ENCODE peak calls at places on chromosomes 5 and 9, in nine cellular contexts. One of them, this sample, is unnamed.

GRCh38 chr9:6073731-6074130 is 58.3 kb upstream of the RANBP6 start:
- DNase-seq in T1000: no peak
- DNase-seq in GM04504: no peak
- DNase-seq in NCI-H2081: no peak
- DNase-seq in fibroblast of the conjunctiva: no peak
- DNase-seq in PC-3: peak
- DNase-seq in DND-41: no peak
- DNase-seq in HTR-8/SVneo: no peak
- DNase-seq in stimulated activated CD4-positive, alpha-beta T cell treated with anti-CD3 and anti-CD28 coated beads, Interleukin-15, amount 100 ng/mL, for 24 hours: no peak
- DNase-seq in this sample: no peak

GRCh38 chr5:127192836-127193341 is 97.7 kb upstream of the MEGF10 start:
- DNase-seq in HTR-8/SVneo: no peak
- DNase-seq in fibroblast of the conjunctiva: no peak
- DNase-seq in stimulated activated CD4-positive, alpha-beta T cell treated with anti-CD3 and anti-CD28 coated beads, Interleukin-15, amount 100 ng/mL, for 24 hours: no peak
- DNase-seq in T1000: no peak
- DNase-seq in DND-41: no peak
- DNase-seq in NCI-H2081: no peak
- DNase-seq in PC-3: no peak
- DNase-seq in GM04504: no peak
- DNase-seq in this sample: no peak

GRCh38 chr9:17403539-17403938 is 175.3 kb upstream of the SH3GL2 start:
- DNase-seq in HTR-8/SVneo: no peak
- DNase-seq in NCI-H2081: no peak
- DNase-seq in PC-3: no peak
- DNase-seq in T1000: no peak
- DNase-seq in DND-41: no peak
- DNase-seq in GM04504: no peak
- DNase-seq in stimulated activated CD4-positive, alpha-beta T cell treated with anti-CD3 and anti-CD28 coated beads, Interleukin-15, amount 100 ng/mL, for 24 hours: no peak
- DNase-seq in fibroblast of the conjunctiva: no peak
- DNase-seq in this sample: no peak

GRCh38 chr9:89410709-89411111 is 87.2 kb downstream of the SEMA4D start:
- DNase-seq in T1000: no peak
- DNase-seq in DND-41: no peak
- DNase-seq in HTR-8/SVneo: no peak
- DNase-seq in stimulated activated CD4-positive, alpha-beta T cell treated with anti-CD3 and anti-CD28 coated beads, Interleukin-15, amount 100 ng/mL, for 24 hours: peak
- DNase-seq in GM04504: no peak
- DNase-seq in NCI-H2081: no peak
- DNase-seq in PC-3: peak
- DNase-seq in fibroblast of the conjunctiva: no peak
- DNase-seq in this sample: no peak

GRCh38 chr5:62354028-62354874 is 48.2 kb downstream of the KIF2A start:
- DNase-seq in DND-41: no peak
- DNase-seq in stimulated activated CD4-positive, alpha-beta T cell treated with anti-CD3 and anti-CD28 coated beads, Interleukin-15, amount 100 ng/mL, for 24 hours: no peak
- DNase-seq in fibroblast of the conjunctiva: peak
- DNase-seq in GM04504: peak
- DNase-seq in T1000: no peak
- DNase-seq in HTR-8/SVneo: peak
- DNase-seq in NCI-H2081: peak
- DNase-seq in PC-3: peak
- DNase-seq in this sample: peak

GRCh38 chr9:14212116-14212515 is 101.8 kb downstream of the NFIB start:
- DNase-seq in GM04504: no peak
- DNase-seq in stimulated activated CD4-positive, alpha-beta T cell treated with anti-CD3 and anti-CD28 coated beads, Interleukin-15, amount 100 ng/mL, for 24 hours: no peak
- DNase-seq in fibroblast of the conjunctiva: no peak
- DNase-seq in NCI-H2081: no peak
- DNase-seq in HTR-8/SVneo: no peak
- DNase-seq in T1000: no peak
- DNase-seq in DND-41: no peak
- DNase-seq in PC-3: peak
- DNase-seq in this sample: no peak

GRCh38 chr9:101098392-101098791 is 69.9 kb downstream of the PLPPR1 start:
- DNase-seq in T1000: no peak
- DNase-seq in stimulated activated CD4-positive, alpha-beta T cell treated with anti-CD3 and anti-CD28 coated beads, Interleukin-15, amount 100 ng/mL, for 24 hours: no peak
- DNase-seq in fibroblast of the conjunctiva: no peak
- DNase-seq in NCI-H2081: no peak
- DNase-seq in PC-3: no peak
- DNase-seq in DND-41: no peak
- DNase-seq in HTR-8/SVneo: no peak
- DNase-seq in GM04504: no peak
- DNase-seq in this sample: no peak

GRCh38 chr5:71645030-71645429 is 57.9 kb downstream of the MCCC2 start:
- DNase-seq in NCI-H2081: no peak
- DNase-seq in PC-3: no peak
- DNase-seq in stimulated activated CD4-positive, alpha-beta T cell treated with anti-CD3 and anti-CD28 coated beads, Interleukin-15, amount 100 ng/mL, for 24 hours: no peak
- DNase-seq in fibroblast of the conjunctiva: no peak
- DNase-seq in GM04504: no peak
- DNase-seq in DND-41: no peak
- DNase-seq in T1000: no peak
- DNase-seq in HTR-8/SVneo: no peak
- DNase-seq in this sample: no peak

GRCh38 chr9:6007770-6008168 is 7.7 kb downstream of the RANBP6 start:
- DNase-seq in GM04504: no peak
- DNase-seq in PC-3: peak
- DNase-seq in fibroblast of the conjunctiva: peak
- DNase-seq in NCI-H2081: peak
- DNase-seq in T1000: peak
- DNase-seq in stimulated activated CD4-positive, alpha-beta T cell treated with anti-CD3 and anti-CD28 coated beads, Interleukin-15, amount 100 ng/mL, for 24 hours: peak
- DNase-seq in HTR-8/SVneo: peak
- DNase-seq in DND-41: peak
- DNase-seq in this sample: peak

GRCh38 chr5:172078027-172078426 is 71.6 kb upstream of the FBXW11 start:
- DNase-seq in stimulated activated CD4-positive, alpha-beta T cell treated with anti-CD3 and anti-CD28 coated beads, Interleukin-15, amount 100 ng/mL, for 24 hours: no peak
- DNase-seq in HTR-8/SVneo: no peak
- DNase-seq in PC-3: no peak
- DNase-seq in T1000: no peak
- DNase-seq in fibroblast of the conjunctiva: no peak
- DNase-seq in DND-41: no peak
- DNase-seq in NCI-H2081: no peak
- DNase-seq in GM04504: no peak
- DNase-seq in this sample: peak

GRCh38 chr5:56816546-56817081 is 1.3 kb downstream of the MAP3K1 start:
- DNase-seq in DND-41: peak
- DNase-seq in GM04504: no peak
- DNase-seq in stimulated activated CD4-positive, alpha-beta T cell treated with anti-CD3 and anti-CD28 coated beads, Interleukin-15, amount 100 ng/mL, for 24 hours: peak
- DNase-seq in fibroblast of the conjunctiva: no peak
- DNase-seq in HTR-8/SVneo: no peak
- DNase-seq in NCI-H2081: peak
- DNase-seq in PC-3: peak
- DNase-seq in T1000: peak
- DNase-seq in this sample: peak

GRCh38 chr9:106960238-106960637 is 97.3 kb downstream of the ZNF462 start:
- DNase-seq in NCI-H2081: no peak
- DNase-seq in DND-41: no peak
- DNase-seq in stimulated activated CD4-positive, alpha-beta T cell treated with anti-CD3 and anti-CD28 coated beads, Interleukin-15, amount 100 ng/mL, for 24 hours: no peak
- DNase-seq in PC-3: no peak
- DNase-seq in fibroblast of the conjunctiva: no peak
- DNase-seq in GM04504: no peak
- DNase-seq in HTR-8/SVneo: no peak
- DNase-seq in T1000: no peak
- DNase-seq in this sample: no peak

GRCh38 chr5:41637869-41638268 is 127.5 kb upstream of the PLCXD3 start:
- DNase-seq in GM04504: no peak
- DNase-seq in DND-41: no peak
- DNase-seq in NCI-H2081: no peak
- DNase-seq in PC-3: peak
- DNase-seq in fibroblast of the conjunctiva: no peak
- DNase-seq in HTR-8/SVneo: no peak
- DNase-seq in stimulated activated CD4-positive, alpha-beta T cell treated with anti-CD3 and anti-CD28 coated beads, Interleukin-15, amount 100 ng/mL, for 24 hours: no peak
- DNase-seq in T1000: no peak
- DNase-seq in this sample: no peak

GRCh38 chr5:149666212-149666852 is 63.8 kb upstream of the PPARGC1B start:
- DNase-seq in PC-3: peak
- DNase-seq in T1000: no peak
- DNase-seq in NCI-H2081: no peak
- DNase-seq in HTR-8/SVneo: no peak
- DNase-seq in GM04504: no peak
- DNase-seq in DND-41: no peak
- DNase-seq in stimulated activated CD4-positive, alpha-beta T cell treated with anti-CD3 and anti-CD28 coated beads, Interleukin-15, amount 100 ng/mL, for 24 hours: no peak
- DNase-seq in fibroblast of the conjunctiva: no peak
- DNase-seq in this sample: no peak

GRCh38 chr9:131517761-131518190 is 13.3 kb downstream of the UCK1 start:
- DNase-seq in GM04504: no peak
- DNase-seq in HTR-8/SVneo: no peak
- DNase-seq in PC-3: no peak
- DNase-seq in T1000: no peak
- DNase-seq in fibroblast of the conjunctiva: no peak
- DNase-seq in NCI-H2081: no peak
- DNase-seq in DND-41: no peak
- DNase-seq in stimulated activated CD4-positive, alpha-beta T cell treated with anti-CD3 and anti-CD28 coated beads, Interleukin-15, amount 100 ng/mL, for 24 hours: no peak
- DNase-seq in this sample: no peak

GRCh38 chr5:160020969-160021368 is 12.0 kb downstream of the TTC1 start:
- DNase-seq in HTR-8/SVneo: no peak
- DNase-seq in stimulated activated CD4-positive, alpha-beta T cell treated with anti-CD3 and anti-CD28 coated beads, Interleukin-15, amount 100 ng/mL, for 24 hours: no peak
- DNase-seq in GM04504: no peak
- DNase-seq in DND-41: no peak
- DNase-seq in NCI-H2081: no peak
- DNase-seq in T1000: no peak
- DNase-seq in PC-3: no peak
- DNase-seq in fibroblast of the conjunctiva: no peak
- DNase-seq in this sample: no peak

GRCh38 chr9:98536542-98537173 is 172.1 kb downstream of the GABBR2 start:
- DNase-seq in stimulated activated CD4-positive, alpha-beta T cell treated with anti-CD3 and anti-CD28 coated beads, Interleukin-15, amount 100 ng/mL, for 24 hours: peak
- DNase-seq in DND-41: no peak
- DNase-seq in GM04504: no peak
- DNase-seq in PC-3: peak
- DNase-seq in NCI-H2081: peak
- DNase-seq in HTR-8/SVneo: no peak
- DNase-seq in T1000: no peak
- DNase-seq in fibroblast of the conjunctiva: no peak
- DNase-seq in this sample: no peak

GRCh38 chr9:5835808-5836207 is 2.9 kb upstream of the ERMP1 start:
- DNase-seq in fibroblast of the conjunctiva: no peak
- DNase-seq in GM04504: no peak
- DNase-seq in T1000: no peak
- DNase-seq in DND-41: no peak
- DNase-seq in HTR-8/SVneo: no peak
- DNase-seq in stimulated activated CD4-positive, alpha-beta T cell treated with anti-CD3 and anti-CD28 coated beads, Interleukin-15, amount 100 ng/mL, for 24 hours: no peak
- DNase-seq in NCI-H2081: no peak
- DNase-seq in PC-3: no peak
- DNase-seq in this sample: no peak

GRCh38 chr9:133117271-133118178 is 3.5 kb downstream of the RALGDS start:
- DNase-seq in HTR-8/SVneo: no peak
- DNase-seq in T1000: no peak
- DNase-seq in fibroblast of the conjunctiva: no peak
- DNase-seq in GM04504: peak
- DNase-seq in PC-3: no peak
- DNase-seq in stimulated activated CD4-positive, alpha-beta T cell treated with anti-CD3 and anti-CD28 coated beads, Interleukin-15, amount 100 ng/mL, for 24 hours: no peak
- DNase-seq in DND-41: no peak
- DNase-seq in NCI-H2081: no peak
- DNase-seq in this sample: peak

GRCh38 chr9:8958358-8958757 is 1158.8 kb upstream of the DMAC1 start:
- DNase-seq in PC-3: no peak
- DNase-seq in fibroblast of the conjunctiva: no peak
- DNase-seq in T1000: no peak
- DNase-seq in stimulated activated CD4-positive, alpha-beta T cell treated with anti-CD3 and anti-CD28 coated beads, Interleukin-15, amount 100 ng/mL, for 24 hours: no peak
- DNase-seq in NCI-H2081: no peak
- DNase-seq in HTR-8/SVneo: no peak
- DNase-seq in DND-41: no peak
- DNase-seq in GM04504: no peak
- DNase-seq in this sample: no peak

GRCh38 chr5:160959804-160960203 is 107.8 kb upstream of the ATP10B start:
- DNase-seq in GM04504: no peak
- DNase-seq in NCI-H2081: no peak
- DNase-seq in HTR-8/SVneo: no peak
- DNase-seq in T1000: no peak
- DNase-seq in PC-3: peak
- DNase-seq in DND-41: no peak
- DNase-seq in stimulated activated CD4-positive, alpha-beta T cell treated with anti-CD3 and anti-CD28 coated beads, Interleukin-15, amount 100 ng/mL, for 24 hours: no peak
- DNase-seq in fibroblast of the conjunctiva: no peak
- DNase-seq in this sample: no peak

GRCh38 chr9:76302947-76303550 is 91.2 kb downstream of the RFK start:
- DNase-seq in fibroblast of the conjunctiva: peak
- DNase-seq in T1000: no peak
- DNase-seq in DND-41: peak
- DNase-seq in PC-3: peak
- DNase-seq in stimulated activated CD4-positive, alpha-beta T cell treated with anti-CD3 and anti-CD28 coated beads, Interleukin-15, amount 100 ng/mL, for 24 hours: peak
- DNase-seq in GM04504: no peak
- DNase-seq in HTR-8/SVneo: peak
- DNase-seq in NCI-H2081: peak
- DNase-seq in this sample: peak

GRCh38 chr5:61283480-61283879 is 48.6 kb upstream of the ZSWIM6 start:
- DNase-seq in fibroblast of the conjunctiva: no peak
- DNase-seq in stimulated activated CD4-positive, alpha-beta T cell treated with anti-CD3 and anti-CD28 coated beads, Interleukin-15, amount 100 ng/mL, for 24 hours: no peak
- DNase-seq in PC-3: no peak
- DNase-seq in NCI-H2081: no peak
- DNase-seq in DND-41: no peak
- DNase-seq in HTR-8/SVneo: no peak
- DNase-seq in GM04504: no peak
- DNase-seq in T1000: no peak
- DNase-seq in this sample: no peak

GRCh38 chr9:35079041-35079425 is 709 bp downstream of the FANCG start:
- DNase-seq in HTR-8/SVneo: no peak
- DNase-seq in PC-3: no peak
- DNase-seq in fibroblast of the conjunctiva: no peak
- DNase-seq in T1000: no peak
- DNase-seq in NCI-H2081: peak
- DNase-seq in DND-41: peak
- DNase-seq in GM04504: no peak
- DNase-seq in stimulated activated CD4-positive, alpha-beta T cell treated with anti-CD3 and anti-CD28 coated beads, Interleukin-15, amount 100 ng/mL, for 24 hours: peak
- DNase-seq in this sample: no peak

GRCh38 chr9:97859346-97859745 is 6.3 kb downstream of the FOXE1 start:
- DNase-seq in stimulated activated CD4-positive, alpha-beta T cell treated with anti-CD3 and anti-CD28 coated beads, Interleukin-15, amount 100 ng/mL, for 24 hours: no peak
- DNase-seq in T1000: no peak
- DNase-seq in HTR-8/SVneo: no peak
- DNase-seq in fibroblast of the conjunctiva: no peak
- DNase-seq in PC-3: no peak
- DNase-seq in DND-41: no peak
- DNase-seq in NCI-H2081: no peak
- DNase-seq in GM04504: no peak
- DNase-seq in this sample: no peak

GRCh38 chr5:163649522-163649921 is 144.1 kb downstream of the MAT2B start:
- DNase-seq in T1000: no peak
- DNase-seq in GM04504: no peak
- DNase-seq in NCI-H2081: peak
- DNase-seq in PC-3: no peak
- DNase-seq in HTR-8/SVneo: peak
- DNase-seq in DND-41: no peak
- DNase-seq in stimulated activated CD4-positive, alpha-beta T cell treated with anti-CD3 and anti-CD28 coated beads, Interleukin-15, amount 100 ng/mL, for 24 hours: no peak
- DNase-seq in fibroblast of the conjunctiva: peak
- DNase-seq in this sample: no peak

GRCh38 chr9:127707766-127708165 is 978 bp downstream of the CFAP157 start:
- DNase-seq in DND-41: no peak
- DNase-seq in fibroblast of the conjunctiva: no peak
- DNase-seq in stimulated activated CD4-positive, alpha-beta T cell treated with anti-CD3 and anti-CD28 coated beads, Interleukin-15, amount 100 ng/mL, for 24 hours: peak
- DNase-seq in PC-3: peak
- DNase-seq in T1000: no peak
- DNase-seq in GM04504: no peak
- DNase-seq in HTR-8/SVneo: no peak
- DNase-seq in NCI-H2081: no peak
- DNase-seq in this sample: no peak

GRCh38 chr9:109447329-109448076 is 50.6 kb downstream of the PTPN3 start:
- DNase-seq in fibroblast of the conjunctiva: no peak
- DNase-seq in T1000: no peak
- DNase-seq in stimulated activated CD4-positive, alpha-beta T cell treated with anti-CD3 and anti-CD28 coated beads, Interleukin-15, amount 100 ng/mL, for 24 hours: peak
- DNase-seq in NCI-H2081: no peak
- DNase-seq in HTR-8/SVneo: no peak
- DNase-seq in DND-41: peak
- DNase-seq in GM04504: no peak
- DNase-seq in PC-3: no peak
- DNase-seq in this sample: no peak

GRCh38 chr9:127018935-127019334 is 103.5 kb downstream of the ANGPTL2 start:
- DNase-seq in fibroblast of the conjunctiva: no peak
- DNase-seq in stimulated activated CD4-positive, alpha-beta T cell treated with anti-CD3 and anti-CD28 coated beads, Interleukin-15, amount 100 ng/mL, for 24 hours: no peak
- DNase-seq in GM04504: no peak
- DNase-seq in DND-41: no peak
- DNase-seq in T1000: no peak
- DNase-seq in HTR-8/SVneo: no peak
- DNase-seq in NCI-H2081: no peak
- DNase-seq in PC-3: no peak
- DNase-seq in this sample: no peak

GRCh38 chr5:80141147-80141671 is 106.1 kb downstream of the THBS4 start:
- DNase-seq in fibroblast of the conjunctiva: peak
- DNase-seq in DND-41: no peak
- DNase-seq in GM04504: peak
- DNase-seq in stimulated activated CD4-positive, alpha-beta T cell treated with anti-CD3 and anti-CD28 coated beads, Interleukin-15, amount 100 ng/mL, for 24 hours: no peak
- DNase-seq in HTR-8/SVneo: no peak
- DNase-seq in T1000: no peak
- DNase-seq in NCI-H2081: no peak
- DNase-seq in PC-3: no peak
- DNase-seq in this sample: no peak

GRCh38 chr9:3708751-3709150 is 182.9 kb upstream of the RFX3 start:
- DNase-seq in GM04504: no peak
- DNase-seq in T1000: no peak
- DNase-seq in fibroblast of the conjunctiva: no peak
- DNase-seq in stimulated activated CD4-positive, alpha-beta T cell treated with anti-CD3 and anti-CD28 coated beads, Interleukin-15, amount 100 ng/mL, for 24 hours: no peak
- DNase-seq in DND-41: no peak
- DNase-seq in HTR-8/SVneo: no peak
- DNase-seq in NCI-H2081: peak
- DNase-seq in PC-3: peak
- DNase-seq in this sample: no peak

This sample was measured in cerebellum.